ENCODE peak calls at places on chromosomes 1 and 21, in ten cellular contexts. One of them, this sample, is unnamed.

GRCh38 chr21:43639470-43640178 is 19.7 kb downstream of the HSF2BP start:
- DNase-seq in nucleus accumbens: no peak
- DNase-seq in RPMI7951: no peak
- DNase-seq in pancreas: no peak
- DNase-seq in activated naive CD4-positive, alpha-beta T cell treated with Interleukin-2 at 50 U/mL for 16 hours: no peak
- DNase-seq in myocyte: no peak
- DNase-seq in stomach: no peak
- DNase-seq in thyroid gland: no peak
- DNase-seq in upper lobe of right lung: no peak
- DNase-seq in NCI-H774: no peak
- DNase-seq in this sample: no peak

GRCh38 chr1:28147264-28148094 is 29.0 kb downstream of the PTAFR start:
- DNase-seq in nucleus accumbens: no peak
- DNase-seq in RPMI7951: no peak
- DNase-seq in pancreas: no peak
- DNase-seq in activated naive CD4-positive, alpha-beta T cell treated with Interleukin-2 at 50 U/mL for 16 hours: no peak
- DNase-seq in myocyte: no peak
- DNase-seq in stomach: no peak
- DNase-seq in thyroid gland: no peak
- DNase-seq in upper lobe of right lung: no peak
- DNase-seq in NCI-H774: no peak
- DNase-seq in this sample: no peak

GRCh38 chr1:221897312-221897711 is 155.4 kb upstream of the DUSP10 start:
- DNase-seq in nucleus accumbens: no peak
- DNase-seq in RPMI7951: peak; percentile 96
- DNase-seq in pancreas: no peak
- DNase-seq in activated naive CD4-positive, alpha-beta T cell treated with Interleukin-2 at 50 U/mL for 16 hours: no peak
- DNase-seq in myocyte: peak; percentile 54
- DNase-seq in stomach: no peak
- DNase-seq in thyroid gland: no peak
- DNase-seq in upper lobe of right lung: no peak
- DNase-seq in NCI-H774: no peak
- DNase-seq in this sample: no peak

GRCh38 chr1:187001198-187001904 is 172.6 kb downstream of the PLA2G4A start:
- DNase-seq in nucleus accumbens: no peak
- DNase-seq in RPMI7951: peak; percentile 41
- DNase-seq in pancreas: no peak
- DNase-seq in activated naive CD4-positive, alpha-beta T cell treated with Interleukin-2 at 50 U/mL for 16 hours: no peak
- DNase-seq in myocyte: no peak
- DNase-seq in stomach: no peak
- DNase-seq in thyroid gland: no peak
- DNase-seq in upper lobe of right lung: no peak
- DNase-seq in NCI-H774: no peak
- DNase-seq in this sample: peak; percentile 44

GRCh38 chr1:89781494-89782126 is 39.2 kb upstream of the LRRC8D start:
- DNase-seq in nucleus accumbens: no peak
- DNase-seq in RPMI7951: no peak
- DNase-seq in pancreas: no peak
- DNase-seq in activated naive CD4-positive, alpha-beta T cell treated with Interleukin-2 at 50 U/mL for 16 hours: peak; percentile 86
- DNase-seq in myocyte: no peak
- DNase-seq in stomach: no peak
- DNase-seq in thyroid gland: no peak
- DNase-seq in upper lobe of right lung: no peak
- DNase-seq in NCI-H774: no peak
- DNase-seq in this sample: peak; percentile 80

GRCh38 chr1:203765029-203765837 is at the start of gene LAX1:
- DNase-seq in nucleus accumbens: no peak
- DNase-seq in RPMI7951: no peak
- DNase-seq in pancreas: no peak
- DNase-seq in activated naive CD4-positive, alpha-beta T cell treated with Interleukin-2 at 50 U/mL for 16 hours: peak; percentile 82
- DNase-seq in myocyte: no peak
- DNase-seq in stomach: peak; percentile 43
- DNase-seq in thyroid gland: no peak
- DNase-seq in upper lobe of right lung: peak; percentile 41
- DNase-seq in NCI-H774: no peak
- DNase-seq in this sample: no peak

GRCh38 chr1:219442575-219442974 is 170.3 kb downstream of the ZC3H11B start:
- DNase-seq in nucleus accumbens: no peak
- DNase-seq in RPMI7951: peak; percentile 95
- DNase-seq in pancreas: no peak
- DNase-seq in activated naive CD4-positive, alpha-beta T cell treated with Interleukin-2 at 50 U/mL for 16 hours: no peak
- DNase-seq in myocyte: no peak
- DNase-seq in stomach: no peak
- DNase-seq in thyroid gland: no peak
- DNase-seq in upper lobe of right lung: no peak
- DNase-seq in NCI-H774: no peak
- DNase-seq in this sample: no peak

GRCh38 chr1:54407957-54408700 is 1.9 kb upstream of the SSBP3 start:
- DNase-seq in nucleus accumbens: no peak
- DNase-seq in RPMI7951: peak; percentile 93
- DNase-seq in pancreas: no peak
- DNase-seq in activated naive CD4-positive, alpha-beta T cell treated with Interleukin-2 at 50 U/mL for 16 hours: no peak
- DNase-seq in myocyte: peak; percentile 89
- DNase-seq in stomach: no peak
- DNase-seq in thyroid gland: no peak
- DNase-seq in upper lobe of right lung: no peak
- DNase-seq in NCI-H774: no peak
- DNase-seq in this sample: no peak

GRCh38 chr1:206566976-206567375 is 45.3 kb downstream of the EIF2D start:
- DNase-seq in nucleus accumbens: no peak
- DNase-seq in RPMI7951: no peak
- DNase-seq in pancreas: no peak
- DNase-seq in activated naive CD4-positive, alpha-beta T cell treated with Interleukin-2 at 50 U/mL for 16 hours: no peak
- DNase-seq in myocyte: no peak
- DNase-seq in stomach: no peak
- DNase-seq in thyroid gland: no peak
- DNase-seq in upper lobe of right lung: no peak
- DNase-seq in NCI-H774: peak; percentile 38
- DNase-seq in this sample: no peak

GRCh38 chr21:36162631-36163030 is 6.0 kb downstream of the DOP1B start:
- DNase-seq in nucleus accumbens: no peak
- DNase-seq in RPMI7951: no peak
- DNase-seq in pancreas: no peak
- DNase-seq in activated naive CD4-positive, alpha-beta T cell treated with Interleukin-2 at 50 U/mL for 16 hours: no peak
- DNase-seq in myocyte: no peak
- DNase-seq in stomach: peak; percentile 57
- DNase-seq in thyroid gland: no peak
- DNase-seq in upper lobe of right lung: no peak
- DNase-seq in NCI-H774: no peak
- DNase-seq in this sample: no peak

GRCh38 chr1:233543338-233544255 is 70.3 kb upstream of the KCNK1 start:
- DNase-seq in nucleus accumbens: peak; percentile 10
- DNase-seq in RPMI7951: peak; percentile 90
- DNase-seq in pancreas: no peak
- DNase-seq in activated naive CD4-positive, alpha-beta T cell treated with Interleukin-2 at 50 U/mL for 16 hours: no peak
- DNase-seq in myocyte: peak; percentile 2
- DNase-seq in stomach: no peak
- DNase-seq in thyroid gland: no peak
- DNase-seq in upper lobe of right lung: no peak
- DNase-seq in NCI-H774: no peak
- DNase-seq in this sample: peak; percentile 87

GRCh38 chr1:52359676-52360594 is 6.1 kb downstream of the CC2D1B start:
- DNase-seq in nucleus accumbens: no peak
- DNase-seq in RPMI7951: no peak
- DNase-seq in pancreas: no peak
- DNase-seq in activated naive CD4-positive, alpha-beta T cell treated with Interleukin-2 at 50 U/mL for 16 hours: no peak
- DNase-seq in myocyte: no peak
- DNase-seq in stomach: no peak
- DNase-seq in thyroid gland: no peak
- DNase-seq in upper lobe of right lung: no peak
- DNase-seq in NCI-H774: no peak
- DNase-seq in this sample: no peak

GRCh38 chr1:9444532-9444931 is 94.7 kb upstream of the SLC25A33 start:
- DNase-seq in nucleus accumbens: no peak
- DNase-seq in RPMI7951: no peak
- DNase-seq in pancreas: no peak
- DNase-seq in activated naive CD4-positive, alpha-beta T cell treated with Interleukin-2 at 50 U/mL for 16 hours: no peak
- DNase-seq in myocyte: no peak
- DNase-seq in stomach: no peak
- DNase-seq in thyroid gland: no peak
- DNase-seq in upper lobe of right lung: no peak
- DNase-seq in NCI-H774: no peak
- DNase-seq in this sample: no peak

GRCh38 chr21:27112186-27112585 is 145.3 kb upstream of the ADAMTS5 start:
- DNase-seq in nucleus accumbens: no peak
- DNase-seq in RPMI7951: no peak
- DNase-seq in pancreas: no peak
- DNase-seq in activated naive CD4-positive, alpha-beta T cell treated with Interleukin-2 at 50 U/mL for 16 hours: no peak
- DNase-seq in myocyte: no peak
- DNase-seq in stomach: no peak
- DNase-seq in thyroid gland: no peak
- DNase-seq in upper lobe of right lung: no peak
- DNase-seq in NCI-H774: no peak
- DNase-seq in this sample: no peak

This sample was measured in epithelial cell of proximal tubule.